ENCODE peak calls at places on chromosomes 5 and 9, in eight cellular contexts. F, P, Z, S, N, G, J and W are unnamed samples.

GRCh38 chr5:79816014-79816413 is 126.4 kb downstream of the CMYA5 start:
- DNase-seq in F (no peak), P (no peak), Z (no peak), S (no peak), N (no peak), G (no peak), J (no peak), W (no peak)

GRCh38 chr9:106960238-106960637 is 97.3 kb downstream of the ZNF462 start:
- DNase-seq in F (no peak), P (no peak), Z (no peak), S (no peak), N (no peak), G (no peak), J (no peak), W (no peak)

GRCh38 chr5:16690243-16690839 is 73.5 kb upstream of the RETREG1 start:
- DNase-seq in F (peak), P (peak), Z (peak), S (peak), N (no peak), G (no peak), J (no peak), W (no peak)

GRCh38 chr5:67315082-67315801 is 118.6 kb upstream of the CD180 start:
- DNase-seq in F (peak), P (peak), Z (peak), S (no peak), N (no peak), G (no peak), J (no peak), W (no peak)

GRCh38 chr5:97600486-97600885 is 417.4 kb upstream of the RIOK2 start:
- DNase-seq in F (no peak), P (no peak), Z (no peak), S (no peak), N (no peak), G (no peak), J (no peak), W (no peak)

GRCh38 chr5:141182248-141182647 is at the start of gene PCDHB16:
- DNase-seq in F (peak), P (peak), Z (peak), S (peak), N (no peak), G (peak), J (no peak), W (no peak)

GRCh38 chr5:138668981-138669380 is 84.2 kb upstream of the CTNNA1 start:
- DNase-seq in F (no peak), P (no peak), Z (no peak), S (no peak), N (no peak), G (no peak), J (no peak), W (no peak)

GRCh38 chr9:89686134-89686533 is 81.3 kb downstream of the GADD45G start:
- DNase-seq in F (no peak), P (no peak), Z (no peak), S (no peak), N (no peak), G (no peak), J (no peak), W (peak)

GRCh38 chr9:77084094-77084493 is 64.6 kb downstream of the FOXB2 start:
- DNase-seq in F (no peak), P (no peak), Z (no peak), S (no peak), N (no peak), G (no peak), J (no peak), W (no peak)

GRCh38 chr9:2623866-2624682 is 2.5 kb downstream of the VLDLR start:
- DNase-seq in F (no peak), P (no peak), Z (no peak), S (no peak), N (no peak), G (no peak), J (no peak), W (no peak)

GRCh38 chr9:114282104-114282485 is 40.8 kb upstream of the ORM1 start:
- DNase-seq in F (no peak), P (no peak), Z (no peak), S (no peak), N (no peak), G (no peak), J (no peak), W (peak)

GRCh38 chr9:95107976-95108375 is 209.5 kb downstream of the FANCC start:
- DNase-seq in F (peak), P (no peak), Z (no peak), S (no peak), N (no peak), G (peak), J (no peak), W (no peak)

GRCh38 chr5:126650463-126650862 is 49.7 kb downstream of the PHAX start:
- DNase-seq in F (no peak), P (no peak), Z (no peak), S (no peak), N (no peak), G (no peak), J (no peak), W (no peak)

GRCh38 chr9:135448570-135449180 is 30.9 kb upstream of the PPP1R26 start:
- DNase-seq in F (no peak), P (peak), Z (no peak), S (no peak), N (no peak), G (no peak), J (no peak), W (no peak)

GRCh38 chr5:65142511-65143011 is 339.2 kb downstream of the ADAMTS6 start:
- DNase-seq in F (peak), P (peak), Z (no peak), S (no peak), N (no peak), G (no peak), J (no peak), W (no peak)

GRCh38 chr5:12936184-12936583 is 1008.3 kb downstream of the DNAH5 start:
- DNase-seq in F (no peak), P (no peak), Z (no peak), S (no peak), N (no peak), G (no peak), J (no peak), W (no peak)

GRCh38 chr5:151595411-151595826 is 4.3 kb upstream of the FAT2 start:
- DNase-seq in F (no peak), P (no peak), Z (no peak), S (peak), N (no peak), G (no peak), J (no peak), W (no peak)

GRCh38 chr9:136860529-136860928 is 5.6 kb downstream of the EDF1 start:
- DNase-seq in F (no peak), P (no peak), Z (no peak), S (no peak), N (no peak), G (no peak), J (no peak), W (no peak)

GRCh38 chr9:2299156-2299842 is 284.2 kb downstream of the SMARCA2 start:
- DNase-seq in F (no peak), P (no peak), Z (no peak), S (no peak), N (no peak), G (no peak), J (no peak), W (no peak)

GRCh38 chr5:173916233-173916632 is 28.1 kb downstream of the CPEB4 start:
- DNase-seq in F (no peak), P (no peak), Z (no peak), S (no peak), N (no peak), G (no peak), J (no peak), W (no peak)

GRCh38 chr9:20729545-20729944 is 45.5 kb downstream of the FOCAD start:
- DNase-seq in F (no peak), P (peak), Z (no peak), S (no peak), N (no peak), G (no peak), J (no peak), W (no peak)

GRCh38 chr5:32767948-32768427 is 56.9 kb downstream of the NPR3 start:
- DNase-seq in F (peak), P (peak), Z (peak), S (no peak), N (no peak), G (no peak), J (no peak), W (peak)

GRCh38 chr5:116437351-116437705 is 137.3 kb downstream of the SEMA6A start:
- DNase-seq in F (no peak), P (no peak), Z (no peak), S (no peak), N (no peak), G (no peak), J (no peak), W (no peak)

GRCh38 chr5:110913221-110913620 is 158.3 kb upstream of the TSLP start:
- DNase-seq in F (no peak), P (no peak), Z (no peak), S (no peak), N (no peak), G (no peak), J (no peak), W (no peak)

GRCh38 chr5:58466939-58467338 is 7.1 kb upstream of the PLK2 start:
- DNase-seq in F (peak), P (peak), Z (peak), S (no peak), N (no peak), G (no peak), J (peak), W (no peak)

GRCh38 chr9:551986-552930 is 289.2 kb upstream of the DMRT1 start:
- DNase-seq in F (peak), P (peak), Z (no peak), S (no peak), N (no peak), G (no peak), J (no peak), W (no peak)

GRCh38 chr5:107570805-107571531 is 99.8 kb downstream of the EFNA5 start:
- DNase-seq in F (no peak), P (peak), Z (no peak), S (no peak), N (no peak), G (no peak), J (peak), W (no peak)

GRCh38 chr9:132694144-132694543 is 23.9 kb downstream of the GTF3C4 start:
- DNase-seq in F (no peak), P (peak), Z (no peak), S (no peak), N (no peak), G (no peak), J (no peak), W (no peak)

GRCh38 chr9:95261890-95262289 is 55.6 kb downstream of the FANCC start:
- DNase-seq in F (no peak), P (peak), Z (no peak), S (no peak), N (no peak), G (no peak), J (no peak), W (no peak)

GRCh38 chr5:34494111-34494755 is 161.9 kb upstream of the RAI14 start:
- DNase-seq in F (no peak), P (peak), Z (no peak), S (no peak), N (no peak), G (no peak), J (no peak), W (no peak)

GRCh38 chr5:107100121-107100520 is 570.6 kb downstream of the EFNA5 start:
- DNase-seq in F (no peak), P (no peak), Z (no peak), S (no peak), N (no peak), G (no peak), J (no peak), W (no peak)

GRCh38 chr9:83749706-83750105 is 41.9 kb upstream of the UBQLN1 start:
- DNase-seq in F (no peak), P (no peak), Z (no peak), S (no peak), N (no peak), G (no peak), J (no peak), W (no peak)

GRCh38 chr5:172417983-172418630 is 36.2 kb downstream of the SH3PXD2B start:
- DNase-seq in F (peak), P (peak), Z (peak), S (peak), N (no peak), G (peak), J (no peak), W (peak)

GRCh38 chr5:74231697-74232096 is 408.8 kb downstream of the ENC1 start:
- DNase-seq in F (no peak), P (no peak), Z (no peak), S (no peak), N (no peak), G (no peak), J (no peak), W (no peak)

GRCh38 chr9:81521892-81522291 is 167.5 kb downstream of the TLE1 start:
- DNase-seq in F (no peak), P (no peak), Z (no peak), S (no peak), N (no peak), G (no peak), J (no peak), W (no peak)